ENCODE peak calls at places on chromosomes 16 and 17, in four cellular contexts. One of them, this sample, is unnamed.

GRCh38 chr16:52068447-52069074 is 478.4 kb downstream of the TOX3 start:
- DNase-seq in K562: no peak
- DNase-seq in GM12878: no peak
- DNase-seq in HepG2: peak
- DNase-seq in this sample: peak

GRCh38 chr16:9185396-9185795 is 94.0 kb downstream of the HAPSTR1 start:
- DNase-seq in K562: no peak
- DNase-seq in GM12878: no peak
- DNase-seq in HepG2: no peak
- DNase-seq in this sample: no peak

GRCh38 chr17:74471341-74471740 is 4.9 kb downstream of the CD300A start:
- DNase-seq in K562: no peak
- DNase-seq in GM12878: no peak
- DNase-seq in HepG2: no peak
- DNase-seq in this sample: no peak

GRCh38 chr16:20799599-20799998 is 6.7 kb downstream of the ERI2 start:
- DNase-seq in K562: no peak
- DNase-seq in GM12878: no peak
- DNase-seq in HepG2: peak
- DNase-seq in this sample: no peak

GRCh38 chr17:46972346-46972745 is 6.7 kb downstream of the RPRML start:
- DNase-seq in K562: no peak
- DNase-seq in GM12878: no peak
- DNase-seq in HepG2: no peak
- DNase-seq in this sample: no peak

GRCh38 chr17:14672830-14673229 is 371.9 kb downstream of the HS3ST3B1 start:
- DNase-seq in K562: no peak
- DNase-seq in GM12878: no peak
- DNase-seq in HepG2: peak
- DNase-seq in this sample: no peak

GRCh38 chr17:37131670-37132620 is 183.2 kb downstream of the AATF start:
- DNase-seq in K562: no peak
- DNase-seq in GM12878: no peak
- DNase-seq in HepG2: no peak
- DNase-seq in this sample: no peak

GRCh38 chr17:77677637-77678036 is 280.9 kb upstream of the TNRC6C start:
- DNase-seq in K562: no peak
- DNase-seq in GM12878: no peak
- DNase-seq in HepG2: no peak
- DNase-seq in this sample: no peak

GRCh38 chr17:49616086-49616485 is 40.4 kb downstream of the NXPH3 start:
- DNase-seq in K562: peak
- DNase-seq in GM12878: no peak
- DNase-seq in HepG2: no peak
- DNase-seq in this sample: no peak

GRCh38 chr16:71406724-71407123 is 35.1 kb downstream of the TLE7 start:
- DNase-seq in K562: no peak
- DNase-seq in GM12878: no peak
- DNase-seq in HepG2: no peak
- DNase-seq in this sample: no peak

GRCh38 chr17:57761887-57762286 is 16.8 kb upstream of the CCDC182 start:
- DNase-seq in K562: no peak
- DNase-seq in GM12878: no peak
- DNase-seq in HepG2: peak
- DNase-seq in this sample: no peak

GRCh38 chr16:25256821-25257503 is 683 bp downstream of the ZKSCAN2 start:
- DNase-seq in K562: peak
- DNase-seq in GM12878: no peak
- DNase-seq in HepG2: peak
- DNase-seq in this sample: peak

GRCh38 chr16:47983999-47984580 is 171.7 kb downstream of the ABCC12 start:
- DNase-seq in K562: no peak
- DNase-seq in GM12878: no peak
- DNase-seq in HepG2: no peak
- DNase-seq in this sample: no peak

GRCh38 chr16:23365602-23366240 is 63.6 kb downstream of the SCNN1B start:
- DNase-seq in K562: no peak
- DNase-seq in GM12878: peak
- DNase-seq in HepG2: no peak
- DNase-seq in this sample: no peak

GRCh38 chr17:69858460-69858859 is 216.6 kb upstream of the KCNJ16 start:
- DNase-seq in K562: no peak
- DNase-seq in GM12878: no peak
- DNase-seq in HepG2: no peak
- DNase-seq in this sample: no peak

GRCh38 chr17:1870592-1870991 is 40.8 kb downstream of the RPA1 start:
- DNase-seq in K562: no peak
- DNase-seq in GM12878: no peak
- DNase-seq in HepG2: no peak
- DNase-seq in this sample: no peak

GRCh38 chr17:13725286-13725990 is 123.7 kb upstream of the HS3ST3A1 start:
- DNase-seq in K562: no peak
- DNase-seq in GM12878: no peak
- DNase-seq in HepG2: peak
- DNase-seq in this sample: no peak

GRCh38 chr16:1723450-1724147 is 17.6 kb downstream of the MAPK8IP3 start:
- DNase-seq in K562: peak
- DNase-seq in GM12878: no peak
- DNase-seq in HepG2: peak
- DNase-seq in this sample: peak

GRCh38 chr17:57489321-57489720 is 233.0 kb downstream of the MSI2 start:
- DNase-seq in K562: no peak
- DNase-seq in GM12878: no peak
- DNase-seq in HepG2: no peak
- DNase-seq in this sample: no peak

GRCh38 chr17:41420134-41420533 is 4.3 kb downstream of the KRT37 start:
- DNase-seq in K562: no peak
- DNase-seq in GM12878: no peak
- DNase-seq in HepG2: no peak
- DNase-seq in this sample: no peak

GRCh38 chr16:20327444-20328041 is at the start of gene GP2:
- DNase-seq in K562: no peak
- DNase-seq in GM12878: no peak
- DNase-seq in HepG2: peak
- DNase-seq in this sample: no peak

GRCh38 chr17:38672788-38673713 is 1.7 kb downstream of the EPOP start:
- DNase-seq in K562: no peak
- DNase-seq in GM12878: no peak
- DNase-seq in HepG2: no peak
- DNase-seq in this sample: no peak

GRCh38 chr16:84082835-84083569 is 33.7 kb downstream of the MBTPS1 start:
- DNase-seq in K562: no peak
- DNase-seq in GM12878: no peak
- DNase-seq in HepG2: no peak
- DNase-seq in this sample: no peak

GRCh38 chr17:2023692-2024571 is 1.2 kb downstream of the RTN4RL1 start:
- DNase-seq in K562: peak
- DNase-seq in GM12878: no peak
- DNase-seq in HepG2: no peak
- DNase-seq in this sample: peak

GRCh38 chr16:70561623-70562022 is 38.0 kb downstream of the SF3B3 start:
- DNase-seq in K562: no peak
- DNase-seq in GM12878: no peak
- DNase-seq in HepG2: no peak
- DNase-seq in this sample: no peak

GRCh38 chr17:59839646-59840328 is 53.0 kb downstream of the TUBD1 start:
- DNase-seq in K562: no peak
- DNase-seq in GM12878: no peak
- DNase-seq in HepG2: no peak
- DNase-seq in this sample: no peak

GRCh38 chr17:40564195-40564882 is 933 bp downstream of the CCR7 start:
- DNase-seq in K562: no peak
- DNase-seq in GM12878: no peak
- DNase-seq in HepG2: no peak
- DNase-seq in this sample: no peak

GRCh38 chr17:67241719-67242341 is 3.2 kb downstream of the HELZ start:
- DNase-seq in K562: no peak
- DNase-seq in GM12878: no peak
- DNase-seq in HepG2: no peak
- DNase-seq in this sample: no peak

GRCh38 chr16:70432800-70433455 is 6.0 kb downstream of the ST3GAL2 start:
- DNase-seq in K562: no peak
- DNase-seq in GM12878: no peak
- DNase-seq in HepG2: no peak
- DNase-seq in this sample: peak

GRCh38 chr16:57084257-57084770 is 8.1 kb upstream of the CPNE2 start:
- DNase-seq in K562: peak
- DNase-seq in GM12878: peak
- DNase-seq in HepG2: peak
- DNase-seq in this sample: peak

GRCh38 chr17:60713619-60714018 is 36.0 kb downstream of the BCAS3 start:
- DNase-seq in K562: no peak
- DNase-seq in GM12878: no peak
- DNase-seq in HepG2: no peak
- DNase-seq in this sample: no peak

GRCh38 chr17:61484174-61484573 is 32.0 kb downstream of the TBX4 start:
- DNase-seq in K562: no peak
- DNase-seq in GM12878: no peak
- DNase-seq in HepG2: no peak
- DNase-seq in this sample: peak

GRCh38 chr17:4160294-4160859 is 17.4 kb downstream of the CYB5D2 start:
- DNase-seq in K562: no peak
- DNase-seq in GM12878: no peak
- DNase-seq in HepG2: no peak
- DNase-seq in this sample: no peak

GRCh38 chr16:84836234-84836647 is 16.5 kb downstream of the CRISPLD2 start:
- DNase-seq in K562: no peak
- DNase-seq in GM12878: no peak
- DNase-seq in HepG2: no peak
- DNase-seq in this sample: peak

GRCh38 chr17:42179911-42180410 is 981 bp downstream of the KCNH4 start:
- DNase-seq in K562: peak
- DNase-seq in GM12878: no peak
- DNase-seq in HepG2: peak
- DNase-seq in this sample: peak

GRCh38 chr16:27642753-27643152 is 92.8 kb downstream of the KATNIP start:
- DNase-seq in K562: peak
- DNase-seq in GM12878: no peak
- DNase-seq in HepG2: peak
- DNase-seq in this sample: no peak

GRCh38 chr16:27650073-27650701 is 100.2 kb downstream of the KATNIP start:
- DNase-seq in K562: no peak
- DNase-seq in GM12878: no peak
- DNase-seq in HepG2: no peak
- DNase-seq in this sample: no peak

GRCh38 chr16:27644165-27644564 is 94.2 kb downstream of the KATNIP start:
- DNase-seq in K562: no peak
- DNase-seq in GM12878: no peak
- DNase-seq in HepG2: no peak
- DNase-seq in this sample: peak

GRCh38 chr16:27649021-27649420 is 99.1 kb downstream of the KATNIP start:
- DNase-seq in K562: no peak
- DNase-seq in GM12878: no peak
- DNase-seq in HepG2: no peak
- DNase-seq in this sample: no peak

DNA sequence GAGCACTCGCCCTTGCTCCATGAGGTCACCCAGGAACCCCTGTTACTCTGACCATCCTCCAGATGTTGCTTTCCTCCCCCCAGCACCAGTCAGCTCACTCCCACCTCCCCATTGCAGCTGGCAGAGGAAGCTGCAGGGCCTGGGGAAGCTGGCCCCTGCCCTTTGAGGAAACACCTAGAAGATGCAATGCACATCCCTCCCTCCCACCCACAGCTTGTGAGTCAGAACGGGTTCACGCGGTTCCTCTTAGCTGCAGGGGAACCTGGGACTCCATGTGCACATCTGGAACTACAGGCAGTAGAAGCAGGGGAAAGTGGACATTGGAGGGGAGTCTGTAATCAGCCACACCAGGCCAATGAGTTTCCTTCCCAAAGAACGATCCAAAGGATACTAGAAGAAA is 96.9 kb downstream of the KATNIP start:
- DNase-seq in K562: no peak
- DNase-seq in GM12878: no peak
- DNase-seq in HepG2: no peak
- DNase-seq in this sample: no peak
- TF ChIP-seq NFIC in K562: no peak
- TF ChIP-seq NFIC in GM12878: no peak
- TF ChIP-seq NFIC in HepG2: no peak
- TF ChIP-seq NFIC in this sample: no peak

GRCh38 chr16:69395859-69396186 is 10.0 kb upstream of the TERF2 start:
- DNase-seq in K562: no peak
- DNase-seq in GM12878: no peak
- DNase-seq in HepG2: no peak
- DNase-seq in this sample: no peak

GRCh38 chr16:69399361-69399760 is 13.6 kb upstream of the TERF2 start:
- DNase-seq in K562: no peak
- DNase-seq in GM12878: no peak
- DNase-seq in HepG2: no peak
- DNase-seq in this sample: no peak

GRCh38 chr16:69396187-69397061 is 10.6 kb upstream of the TERF2 start:
- DNase-seq in K562: peak
- DNase-seq in GM12878: peak
- DNase-seq in HepG2: peak
- DNase-seq in this sample: peak

GRCh38 chr16:69393898-69394849 is 8.4 kb upstream of the TERF2 start:
- DNase-seq in K562: no peak
- DNase-seq in GM12878: no peak
- DNase-seq in HepG2: no peak
- DNase-seq in this sample: no peak

GRCh38 chr16:69397821-69398521 is 12.2 kb upstream of the TERF2 start:
- DNase-seq in K562: no peak
- DNase-seq in GM12878: peak
- DNase-seq in HepG2: peak
- DNase-seq in this sample: peak
- TF ChIP-seq YY1 in K562: no peak
- TF ChIP-seq YY1 in GM12878: no peak
- TF ChIP-seq YY1 in HepG2: no peak
- TF ChIP-seq YY1 in this sample: no peak

GRCh38 chr16:3027488-3027795 is 3.6 kb downstream of the THOC6 start:
- DNase-seq in K562: no peak
- DNase-seq in GM12878: no peak
- DNase-seq in HepG2: no peak
- DNase-seq in this sample: no peak

GRCh38 chr16:3026609-3027487 is 3.0 kb downstream of the THOC6 start:
- DNase-seq in K562: no peak
- DNase-seq in GM12878: no peak
- DNase-seq in HepG2: no peak
- DNase-seq in this sample: no peak

GRCh38 chr16:3029499-3030127 is 5.8 kb downstream of the THOC6 start:
- DNase-seq in K562: peak
- DNase-seq in GM12878: no peak
- DNase-seq in HepG2: no peak
- DNase-seq in this sample: peak

GRCh38 chr16:3028716-3029319 is 5.0 kb downstream of the THOC6 start:
- DNase-seq in K562: no peak
- DNase-seq in GM12878: no peak
- DNase-seq in HepG2: no peak
- DNase-seq in this sample: no peak

GRCh38 chr16:3027983-3028715 is 4.3 kb downstream of the THOC6 start:
- DNase-seq in K562: peak
- DNase-seq in GM12878: peak
- DNase-seq in HepG2: peak
- DNase-seq in this sample: peak
- TF ChIP-seq NFIC in K562: no peak
- TF ChIP-seq NFIC in GM12878: no peak
- TF ChIP-seq NFIC in HepG2: no peak
- TF ChIP-seq NFIC in this sample: no peak

GRCh38 chr17:10036511-10037061 is 131.5 kb upstream of the RCVRN start:
- DNase-seq in K562: no peak
- DNase-seq in GM12878: no peak
- DNase-seq in HepG2: peak
- DNase-seq in this sample: no peak
- TF ChIP-seq YY1 in K562: no peak
- TF ChIP-seq YY1 in GM12878: no peak
- TF ChIP-seq YY1 in HepG2: no peak
- TF ChIP-seq YY1 in this sample: no peak

This sample was measured in SK-N-SH.